ENCODE peak calls at places on chromosomes 3 and 15, in seven cellular contexts. One of them, this sample, is unnamed.

GRCh38 chr15:76058714-76059319 is 968 bp upstream of the TMEM266 start:
- DNase-seq in activated naive CD8-positive, alpha-beta T cell treated with anti-CD3 and anti-CD28 coated beads for 36 hours: peak; percentile 34
- DNase-seq in AG04449: no peak
- DNase-seq in mucosa of descending colon: no peak
- DNase-seq in psoas muscle: no peak
- DNase-seq in activated CD4-positive, CD25-positive, alpha-beta regulatory T cell: no peak
- DNase-seq in germinal center: no peak
- DNase-seq in this sample: peak; percentile 60

GRCh38 chr3:8761866-8762265 is 7.5 kb downstream of the OXTR start:
- DNase-seq in activated naive CD8-positive, alpha-beta T cell treated with anti-CD3 and anti-CD28 coated beads for 36 hours: no peak
- DNase-seq in AG04449: no peak
- DNase-seq in mucosa of descending colon: no peak
- DNase-seq in psoas muscle: no peak
- DNase-seq in activated CD4-positive, CD25-positive, alpha-beta regulatory T cell: no peak
- DNase-seq in germinal center: no peak
- DNase-seq in this sample: no peak

GRCh38 chr3:17686613-17687012 is 55.8 kb downstream of the TBC1D5 start:
- DNase-seq in activated naive CD8-positive, alpha-beta T cell treated with anti-CD3 and anti-CD28 coated beads for 36 hours: no peak
- DNase-seq in AG04449: no peak
- DNase-seq in mucosa of descending colon: no peak
- DNase-seq in psoas muscle: no peak
- DNase-seq in activated CD4-positive, CD25-positive, alpha-beta regulatory T cell: no peak
- DNase-seq in germinal center: no peak
- DNase-seq in this sample: peak; percentile 30

GRCh38 chr3:143236226-143236964 is 116.8 kb downstream of the CHST2 start:
- DNase-seq in activated naive CD8-positive, alpha-beta T cell treated with anti-CD3 and anti-CD28 coated beads for 36 hours: no peak
- DNase-seq in AG04449: no peak
- DNase-seq in mucosa of descending colon: no peak
- DNase-seq in psoas muscle: no peak
- DNase-seq in activated CD4-positive, CD25-positive, alpha-beta regulatory T cell: no peak
- DNase-seq in germinal center: peak; percentile 8
- DNase-seq in this sample: no peak

GRCh38 chr3:58474348-58474911 is 17.5 kb upstream of the KCTD6 start:
- DNase-seq in activated naive CD8-positive, alpha-beta T cell treated with anti-CD3 and anti-CD28 coated beads for 36 hours: no peak
- DNase-seq in AG04449: no peak
- DNase-seq in mucosa of descending colon: no peak
- DNase-seq in psoas muscle: no peak
- DNase-seq in activated CD4-positive, CD25-positive, alpha-beta regulatory T cell: no peak
- DNase-seq in germinal center: peak; percentile 52
- DNase-seq in this sample: peak; percentile 97

GRCh38 chr15:89383635-89384604 is 49.3 kb upstream of the POLG start:
- DNase-seq in activated naive CD8-positive, alpha-beta T cell treated with anti-CD3 and anti-CD28 coated beads for 36 hours: no peak
- DNase-seq in AG04449: no peak
- DNase-seq in mucosa of descending colon: peak; percentile 45
- DNase-seq in psoas muscle: no peak
- DNase-seq in activated CD4-positive, CD25-positive, alpha-beta regulatory T cell: no peak
- DNase-seq in germinal center: no peak
- DNase-seq in this sample: peak; percentile 100

GRCh38 chr15:70447081-70447480 is 316.3 kb downstream of the UACA start:
- DNase-seq in activated naive CD8-positive, alpha-beta T cell treated with anti-CD3 and anti-CD28 coated beads for 36 hours: no peak
- DNase-seq in AG04449: no peak
- DNase-seq in mucosa of descending colon: no peak
- DNase-seq in psoas muscle: no peak
- DNase-seq in activated CD4-positive, CD25-positive, alpha-beta regulatory T cell: no peak
- DNase-seq in germinal center: no peak
- DNase-seq in this sample: no peak

GRCh38 chr3:151226825-151227224 is 23.8 kb upstream of the GPR171 start:
- DNase-seq in activated naive CD8-positive, alpha-beta T cell treated with anti-CD3 and anti-CD28 coated beads for 36 hours: no peak
- DNase-seq in AG04449: no peak
- DNase-seq in mucosa of descending colon: no peak
- DNase-seq in psoas muscle: peak; percentile 54
- DNase-seq in activated CD4-positive, CD25-positive, alpha-beta regulatory T cell: no peak
- DNase-seq in germinal center: no peak
- DNase-seq in this sample: no peak

GRCh38 chr15:40333922-40334492 is 6.7 kb downstream of the CCDC9B start:
- DNase-seq in activated naive CD8-positive, alpha-beta T cell treated with anti-CD3 and anti-CD28 coated beads for 36 hours: no peak
- DNase-seq in AG04449: no peak
- DNase-seq in mucosa of descending colon: peak; percentile 49
- DNase-seq in psoas muscle: peak; percentile 82
- DNase-seq in activated CD4-positive, CD25-positive, alpha-beta regulatory T cell: no peak
- DNase-seq in germinal center: peak; percentile 41
- DNase-seq in this sample: peak; percentile 84

GRCh38 chr3:185983495-185984141 is 45.8 kb upstream of the TRA2B start:
- DNase-seq in activated naive CD8-positive, alpha-beta T cell treated with anti-CD3 and anti-CD28 coated beads for 36 hours: peak; percentile 48
- DNase-seq in AG04449: no peak
- DNase-seq in mucosa of descending colon: peak; percentile 66
- DNase-seq in psoas muscle: peak; percentile 60
- DNase-seq in activated CD4-positive, CD25-positive, alpha-beta regulatory T cell: peak; percentile 3
- DNase-seq in germinal center: peak; percentile 67
- DNase-seq in this sample: peak; percentile 86

GRCh38 chr3:176920806-176921205 is 276.5 kb downstream of the TBL1XR1 start:
- DNase-seq in activated naive CD8-positive, alpha-beta T cell treated with anti-CD3 and anti-CD28 coated beads for 36 hours: no peak
- DNase-seq in AG04449: no peak
- DNase-seq in mucosa of descending colon: no peak
- DNase-seq in psoas muscle: no peak
- DNase-seq in activated CD4-positive, CD25-positive, alpha-beta regulatory T cell: no peak
- DNase-seq in germinal center: no peak
- DNase-seq in this sample: no peak

GRCh38 chr15:86002444-86002843 is 77.2 kb upstream of the AGBL1 start:
- DNase-seq in activated naive CD8-positive, alpha-beta T cell treated with anti-CD3 and anti-CD28 coated beads for 36 hours: no peak
- DNase-seq in AG04449: no peak
- DNase-seq in mucosa of descending colon: no peak
- DNase-seq in psoas muscle: no peak
- DNase-seq in activated CD4-positive, CD25-positive, alpha-beta regulatory T cell: no peak
- DNase-seq in germinal center: no peak
- DNase-seq in this sample: peak; percentile 99

GRCh38 chr3:139491027-139491700 is 14.8 kb upstream of the RBP2 start:
- DNase-seq in activated naive CD8-positive, alpha-beta T cell treated with anti-CD3 and anti-CD28 coated beads for 36 hours: no peak
- DNase-seq in AG04449: no peak
- DNase-seq in mucosa of descending colon: no peak
- DNase-seq in psoas muscle: no peak
- DNase-seq in activated CD4-positive, CD25-positive, alpha-beta regulatory T cell: no peak
- DNase-seq in germinal center: no peak
- DNase-seq in this sample: no peak

GRCh38 chr15:96362759-96363678 is 32.5 kb downstream of the NR2F2 start:
- DNase-seq in activated naive CD8-positive, alpha-beta T cell treated with anti-CD3 and anti-CD28 coated beads for 36 hours: no peak
- DNase-seq in AG04449: no peak
- DNase-seq in mucosa of descending colon: no peak
- DNase-seq in psoas muscle: no peak
- DNase-seq in activated CD4-positive, CD25-positive, alpha-beta regulatory T cell: no peak
- DNase-seq in germinal center: no peak
- DNase-seq in this sample: peak; percentile 33

GRCh38 chr3:134682196-134682880 is 31.5 kb upstream of the KY start:
- DNase-seq in activated naive CD8-positive, alpha-beta T cell treated with anti-CD3 and anti-CD28 coated beads for 36 hours: no peak
- DNase-seq in AG04449: no peak
- DNase-seq in mucosa of descending colon: no peak
- DNase-seq in psoas muscle: no peak
- DNase-seq in activated CD4-positive, CD25-positive, alpha-beta regulatory T cell: no peak
- DNase-seq in germinal center: no peak
- DNase-seq in this sample: no peak

GRCh38 chr15:63990449-63990848 is 55.8 kb downstream of the DAPK2 start:
- DNase-seq in activated naive CD8-positive, alpha-beta T cell treated with anti-CD3 and anti-CD28 coated beads for 36 hours: no peak
- DNase-seq in AG04449: no peak
- DNase-seq in mucosa of descending colon: no peak
- DNase-seq in psoas muscle: no peak
- DNase-seq in activated CD4-positive, CD25-positive, alpha-beta regulatory T cell: no peak
- DNase-seq in germinal center: no peak
- DNase-seq in this sample: no peak

GRCh38 chr15:48680841-48681240 is 35.3 kb upstream of the FBN1 start:
- DNase-seq in activated naive CD8-positive, alpha-beta T cell treated with anti-CD3 and anti-CD28 coated beads for 36 hours: no peak
- DNase-seq in AG04449: peak; percentile 73
- DNase-seq in mucosa of descending colon: no peak
- DNase-seq in psoas muscle: no peak
- DNase-seq in activated CD4-positive, CD25-positive, alpha-beta regulatory T cell: no peak
- DNase-seq in germinal center: no peak
- DNase-seq in this sample: no peak

GRCh38 chr3:54243262-54243931 is 121.0 kb downstream of the CACNA2D3 start:
- DNase-seq in activated naive CD8-positive, alpha-beta T cell treated with anti-CD3 and anti-CD28 coated beads for 36 hours: no peak
- DNase-seq in AG04449: no peak
- DNase-seq in mucosa of descending colon: no peak
- DNase-seq in psoas muscle: no peak
- DNase-seq in activated CD4-positive, CD25-positive, alpha-beta regulatory T cell: no peak
- DNase-seq in germinal center: no peak
- DNase-seq in this sample: no peak

GRCh38 chr3:126433496-126434263 is 39.0 kb downstream of the CFAP100 start:
- DNase-seq in activated naive CD8-positive, alpha-beta T cell treated with anti-CD3 and anti-CD28 coated beads for 36 hours: no peak
- DNase-seq in AG04449: no peak
- DNase-seq in mucosa of descending colon: no peak
- DNase-seq in psoas muscle: peak; percentile 75
- DNase-seq in activated CD4-positive, CD25-positive, alpha-beta regulatory T cell: no peak
- DNase-seq in germinal center: no peak
- DNase-seq in this sample: no peak

GRCh38 chr15:77616072-77616471 is 16.6 kb downstream of the LINGO1 start:
- DNase-seq in activated naive CD8-positive, alpha-beta T cell treated with anti-CD3 and anti-CD28 coated beads for 36 hours: no peak
- DNase-seq in AG04449: no peak
- DNase-seq in mucosa of descending colon: no peak
- DNase-seq in psoas muscle: no peak
- DNase-seq in activated CD4-positive, CD25-positive, alpha-beta regulatory T cell: no peak
- DNase-seq in germinal center: no peak
- DNase-seq in this sample: no peak

GRCh38 chr3:30440880-30441279 is 165.5 kb upstream of the TGFBR2 start:
- DNase-seq in activated naive CD8-positive, alpha-beta T cell treated with anti-CD3 and anti-CD28 coated beads for 36 hours: no peak
- DNase-seq in AG04449: no peak
- DNase-seq in mucosa of descending colon: no peak
- DNase-seq in psoas muscle: no peak
- DNase-seq in activated CD4-positive, CD25-positive, alpha-beta regulatory T cell: no peak
- DNase-seq in germinal center: no peak
- DNase-seq in this sample: no peak

GRCh38 chr15:85941186-85941855 is 138.3 kb upstream of the AGBL1 start:
- DNase-seq in activated naive CD8-positive, alpha-beta T cell treated with anti-CD3 and anti-CD28 coated beads for 36 hours: no peak
- DNase-seq in AG04449: no peak
- DNase-seq in mucosa of descending colon: no peak
- DNase-seq in psoas muscle: peak; percentile 60
- DNase-seq in activated CD4-positive, CD25-positive, alpha-beta regulatory T cell: no peak
- DNase-seq in germinal center: no peak
- DNase-seq in this sample: no peak

GRCh38 chr15:42286445-42287029 is 13.3 kb upstream of the TMEM87A start:
- DNase-seq in activated naive CD8-positive, alpha-beta T cell treated with anti-CD3 and anti-CD28 coated beads for 36 hours: no peak
- DNase-seq in AG04449: no peak
- DNase-seq in mucosa of descending colon: no peak
- DNase-seq in psoas muscle: no peak
- DNase-seq in activated CD4-positive, CD25-positive, alpha-beta regulatory T cell: no peak
- DNase-seq in germinal center: no peak
- DNase-seq in this sample: no peak

GRCh38 chr3:130850846-130851245 is 43.0 kb upstream of the ATP2C1 start:
- DNase-seq in activated naive CD8-positive, alpha-beta T cell treated with anti-CD3 and anti-CD28 coated beads for 36 hours: no peak
- DNase-seq in AG04449: no peak
- DNase-seq in mucosa of descending colon: no peak
- DNase-seq in psoas muscle: no peak
- DNase-seq in activated CD4-positive, CD25-positive, alpha-beta regulatory T cell: no peak
- DNase-seq in germinal center: no peak
- DNase-seq in this sample: no peak

GRCh38 chr3:28053759-28054158 is 187.7 kb upstream of the CMC1 start:
- DNase-seq in activated naive CD8-positive, alpha-beta T cell treated with anti-CD3 and anti-CD28 coated beads for 36 hours: no peak
- DNase-seq in AG04449: peak; percentile 16
- DNase-seq in mucosa of descending colon: no peak
- DNase-seq in psoas muscle: no peak
- DNase-seq in activated CD4-positive, CD25-positive, alpha-beta regulatory T cell: no peak
- DNase-seq in germinal center: no peak
- DNase-seq in this sample: no peak

GRCh38 chr3:81033185-81033584 is 728.3 kb downstream of the GBE1 start:
- DNase-seq in activated naive CD8-positive, alpha-beta T cell treated with anti-CD3 and anti-CD28 coated beads for 36 hours: no peak
- DNase-seq in AG04449: no peak
- DNase-seq in mucosa of descending colon: no peak
- DNase-seq in psoas muscle: no peak
- DNase-seq in activated CD4-positive, CD25-positive, alpha-beta regulatory T cell: no peak
- DNase-seq in germinal center: no peak
- DNase-seq in this sample: no peak

GRCh38 chr3:32577174-32577573 is 6.5 kb upstream of the DYNC1LI1 start:
- DNase-seq in activated naive CD8-positive, alpha-beta T cell treated with anti-CD3 and anti-CD28 coated beads for 36 hours: no peak
- DNase-seq in AG04449: no peak
- DNase-seq in mucosa of descending colon: no peak
- DNase-seq in psoas muscle: no peak
- DNase-seq in activated CD4-positive, CD25-positive, alpha-beta regulatory T cell: no peak
- DNase-seq in germinal center: no peak
- DNase-seq in this sample: no peak

GRCh38 chr15:52780172-52780980 is 9.8 kb downstream of the ONECUT1 start:
- DNase-seq in activated naive CD8-positive, alpha-beta T cell treated with anti-CD3 and anti-CD28 coated beads for 36 hours: peak; percentile 53
- DNase-seq in AG04449: no peak
- DNase-seq in mucosa of descending colon: peak; percentile 74
- DNase-seq in psoas muscle: peak; percentile 76
- DNase-seq in activated CD4-positive, CD25-positive, alpha-beta regulatory T cell: peak; percentile 21
- DNase-seq in germinal center: peak; percentile 57
- DNase-seq in this sample: peak; percentile 82

GRCh38 chr3:45775571-45776290 is 20.6 kb downstream of the SLC6A20 start:
- DNase-seq in activated naive CD8-positive, alpha-beta T cell treated with anti-CD3 and anti-CD28 coated beads for 36 hours: no peak
- DNase-seq in AG04449: no peak
- DNase-seq in mucosa of descending colon: no peak
- DNase-seq in psoas muscle: no peak
- DNase-seq in activated CD4-positive, CD25-positive, alpha-beta regulatory T cell: no peak
- DNase-seq in germinal center: no peak
- DNase-seq in this sample: no peak

GRCh38 chr3:191963182-191963581 is 502.2 kb downstream of the PYDC2 start:
- DNase-seq in activated naive CD8-positive, alpha-beta T cell treated with anti-CD3 and anti-CD28 coated beads for 36 hours: no peak
- DNase-seq in AG04449: no peak
- DNase-seq in mucosa of descending colon: no peak
- DNase-seq in psoas muscle: no peak
- DNase-seq in activated CD4-positive, CD25-positive, alpha-beta regulatory T cell: no peak
- DNase-seq in germinal center: no peak
- DNase-seq in this sample: no peak

GRCh38 chr3:115912372-115912771 is 289.1 kb downstream of the GAP43 start:
- DNase-seq in activated naive CD8-positive, alpha-beta T cell treated with anti-CD3 and anti-CD28 coated beads for 36 hours: no peak
- DNase-seq in AG04449: no peak
- DNase-seq in mucosa of descending colon: no peak
- DNase-seq in psoas muscle: peak; percentile 68
- DNase-seq in activated CD4-positive, CD25-positive, alpha-beta regulatory T cell: no peak
- DNase-seq in germinal center: no peak
- DNase-seq in this sample: no peak

GRCh38 chr15:81752149-81752942 is 293.5 kb downstream of the MEX3B start:
- DNase-seq in activated naive CD8-positive, alpha-beta T cell treated with anti-CD3 and anti-CD28 coated beads for 36 hours: no peak
- DNase-seq in AG04449: no peak
- DNase-seq in mucosa of descending colon: peak; percentile 23
- DNase-seq in psoas muscle: peak; percentile 66
- DNase-seq in activated CD4-positive, CD25-positive, alpha-beta regulatory T cell: no peak
- DNase-seq in germinal center: no peak
- DNase-seq in this sample: peak; percentile 99

GRCh38 chr3:10996345-10997050 is 4.0 kb downstream of the SLC6A1 start:
- DNase-seq in activated naive CD8-positive, alpha-beta T cell treated with anti-CD3 and anti-CD28 coated beads for 36 hours: no peak
- DNase-seq in AG04449: no peak
- DNase-seq in mucosa of descending colon: no peak
- DNase-seq in psoas muscle: no peak
- DNase-seq in activated CD4-positive, CD25-positive, alpha-beta regulatory T cell: no peak
- DNase-seq in germinal center: no peak
- DNase-seq in this sample: no peak

GRCh38 chr3:89113887-89114840 is 6.7 kb downstream of the EPHA3 start:
- DNase-seq in activated naive CD8-positive, alpha-beta T cell treated with anti-CD3 and anti-CD28 coated beads for 36 hours: peak; percentile 30
- DNase-seq in AG04449: no peak
- DNase-seq in mucosa of descending colon: peak; percentile 71
- DNase-seq in psoas muscle: peak; percentile 72
- DNase-seq in activated CD4-positive, CD25-positive, alpha-beta regulatory T cell: no peak
- DNase-seq in germinal center: peak; percentile 8
- DNase-seq in this sample: peak; percentile 79

GRCh38 chr3:186772886-186773417 is 10.4 kb upstream of the EIF4A2 start:
- DNase-seq in activated naive CD8-positive, alpha-beta T cell treated with anti-CD3 and anti-CD28 coated beads for 36 hours: peak; percentile 83
- DNase-seq in AG04449: no peak
- DNase-seq in mucosa of descending colon: peak; percentile 75
- DNase-seq in psoas muscle: peak; percentile 84
- DNase-seq in activated CD4-positive, CD25-positive, alpha-beta regulatory T cell: peak; percentile 42
- DNase-seq in germinal center: peak; percentile 87
- DNase-seq in this sample: no peak

GRCh38 chr3:135736740-135737139 is 228.8 kb upstream of the PPP2R3A start:
- DNase-seq in activated naive CD8-positive, alpha-beta T cell treated with anti-CD3 and anti-CD28 coated beads for 36 hours: no peak
- DNase-seq in AG04449: no peak
- DNase-seq in mucosa of descending colon: no peak
- DNase-seq in psoas muscle: no peak
- DNase-seq in activated CD4-positive, CD25-positive, alpha-beta regulatory T cell: no peak
- DNase-seq in germinal center: no peak
- DNase-seq in this sample: peak; percentile 67